ENCODE peak calls at places on chromosomes 2 and 18, in five cellular contexts. N is left ventricle myocardium inferior, G is fibroblast of mammary gland, E is GM12865, H is BJ. A is an unnamed sample.
A peak's percentile ranks its signal among the peaks of the same experiment; 100 is the strongest.

GRCh38 chr2:28366496-28367282 is 26.0 kb upstream of the FOSL2 start:
- DNase-seq in N (no peak), H (no peak), E (no peak), G (no peak), A (no peak)

GRCh38 chr18:69557246-69557781 is 156.6 kb downstream of the DOK6 start:
- DNase-seq in E (no peak), H (no peak), G (no peak), N (no peak), A (no peak)

GRCh38 chr18:9135912-9136314 is 668 bp upstream of the ANKRD12 start:
- DNase-seq in E (peak; percentile 56), G (peak; percentile 37), N (no peak), H (no peak), A (peak; percentile 29)

GRCh38 chr2:113858764-113859163 is 31.1 kb upstream of the ACTR3 start:
- DNase-seq in N (no peak), H (peak; percentile 73), G (peak; percentile 95), E (no peak), A (no peak)

GRCh38 chr2:148184967-148185366 is 164.1 kb downstream of the MBD5 start:
- DNase-seq in E (no peak), G (no peak), H (no peak), N (no peak), A (no peak)

GRCh38 chr2:128468186-128468585 is 149.5 kb upstream of the HS6ST1 start:
- DNase-seq in G (no peak), N (no peak), H (no peak), E (no peak), A (no peak)

GRCh38 chr2:133012847-133013734 is 343.1 kb upstream of the LYPD1 start:
- DNase-seq in N (no peak), H (no peak), E (peak; percentile 7), G (no peak), A (no peak)

GRCh38 chr2:45170191-45170975 is 161.1 kb upstream of the SIX2 start:
- DNase-seq in H (no peak), N (no peak), G (no peak), E (no peak), A (peak; percentile 46)

GRCh38 chr2:230203110-230203676 is 16.6 kb downstream of the SP110 start:
- DNase-seq in N (peak; percentile 22), E (peak; percentile 90), G (no peak), H (no peak), A (no peak)

GRCh38 chr18:77044866-77045664 is 87.5 kb downstream of the MBP start:
- DNase-seq in G (no peak), H (no peak), N (no peak), E (no peak), A (no peak)

GRCh38 chr18:26656944-26657536 is 108.7 kb upstream of the KCTD1 start:
- DNase-seq in E (peak; percentile 54), H (no peak), N (peak; percentile 83), G (peak; percentile 49), A (peak; percentile 79)

GRCh38 chr2:239636808-239637207 is 236.0 kb upstream of the HDAC4 start:
- DNase-seq in E (no peak), G (peak; percentile 5), N (no peak), H (no peak), A (no peak)

GRCh38 chr2:144377929-144378328 is 142.0 kb downstream of the ZEB2 start:
- DNase-seq in N (no peak), H (no peak), G (peak; percentile 88), E (no peak), A (no peak)

GRCh38 chr2:139260052-139260430 is 479.9 kb upstream of the NXPH2 start:
- DNase-seq in N (no peak), E (no peak), G (no peak), H (no peak), A (no peak)

GRCh38 chr2:3168230-3168891 is 209.3 kb downstream of the EIPR1 start:
- DNase-seq in N (no peak), G (peak; percentile 78), E (no peak), H (peak; percentile 53), A (no peak)

GRCh38 chr2:222844323-222844722 is 16.5 kb upstream of the ACSL3 start:
- DNase-seq in E (no peak), G (peak; percentile 96), N (no peak), H (peak; percentile 74), A (no peak)

GRCh38 chr18:8559612-8560011 is 49.6 kb upstream of the RAB12 start:
- DNase-seq in N (no peak), G (peak; percentile 19), H (no peak), E (no peak), A (no peak)

GRCh38 chr2:239257511-239257937 is 143.3 kb downstream of the HDAC4 start:
- DNase-seq in H (peak; percentile 76), G (peak; percentile 92), E (no peak), N (no peak), A (no peak)

GRCh38 chr2:241088376-241088775 is 13.7 kb downstream of the MTERF4 start:
- DNase-seq in G (no peak), N (no peak), H (no peak), E (peak; percentile 82), A (no peak)

GRCh38 chr2:127665267-127665893 is 9.9 kb downstream of the LIMS2 start:
- DNase-seq in N (no peak), G (no peak), H (no peak), E (no peak), A (no peak)

GRCh38 chr18:58639751-58640427 is 11.0 kb upstream of the ALPK2 start:
- DNase-seq in N (no peak), G (peak; percentile 58), E (peak; percentile 52), H (peak; percentile 61), A (no peak)

GRCh38 chr2:238459081-238459629 is 32.4 kb downstream of the ASB1 start:
- DNase-seq in H (no peak), E (no peak), G (peak; percentile 99), N (peak; percentile 67), A (no peak)

GRCh38 chr2:219289537-219290361 is 10.6 kb downstream of the DNAJB2 start:
- DNase-seq in G (peak; percentile 97), H (peak; percentile 74), E (no peak), N (peak; percentile 79), A (no peak)

GRCh38 chr2:230927711-230928341 is 2.8 kb upstream of the GPR55 start:
- DNase-seq in H (no peak), E (no peak), N (no peak), G (no peak), A (no peak)

GRCh38 chr18:58005036-58005435 is 39.0 kb upstream of the NEDD4L start:
- DNase-seq in N (no peak), E (no peak), G (peak; percentile 77), H (no peak), A (no peak)

GRCh38 chr18:60090170-60090569 is 190.4 kb downstream of the PMAIP1 start:
- DNase-seq in G (no peak), H (no peak), N (no peak), E (peak; percentile 11), A (no peak)

GRCh38 chr2:7097353-7097895 is 180.2 kb downstream of the RNF144A start:
- DNase-seq in E (peak; percentile 75), G (peak; percentile 59), H (no peak), N (peak; percentile 73), A (peak; percentile 84)

DNA sequence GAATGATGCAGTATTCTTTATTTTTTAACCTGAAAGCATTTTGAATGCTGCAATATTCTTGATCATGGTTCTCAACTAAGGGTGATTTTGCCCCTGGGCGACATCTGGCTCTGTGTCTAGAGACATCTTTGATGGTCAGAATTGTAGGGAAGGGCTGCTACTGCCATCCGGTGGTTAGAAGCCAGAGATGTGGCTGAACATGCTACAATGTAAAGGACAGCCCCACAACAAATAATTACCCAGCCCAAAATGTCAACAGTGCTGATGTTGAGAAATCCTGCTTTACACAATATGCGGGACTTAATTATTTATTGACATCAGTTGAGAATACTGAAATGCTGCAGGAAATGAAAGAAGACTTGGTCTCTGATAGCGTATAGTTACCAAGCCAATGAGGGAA is 37.5 kb upstream of the SERPINB2 start:
- DNase-seq in G (peak; percentile 51), N (no peak), H (no peak), E (peak; percentile 41), A (peak; percentile 59)
- TF ChIP-seq CTCF in G (peak; percentile 59), N (peak; percentile 26), H (peak; percentile 70), E (peak; percentile 28), A (no peak)

DNA sequence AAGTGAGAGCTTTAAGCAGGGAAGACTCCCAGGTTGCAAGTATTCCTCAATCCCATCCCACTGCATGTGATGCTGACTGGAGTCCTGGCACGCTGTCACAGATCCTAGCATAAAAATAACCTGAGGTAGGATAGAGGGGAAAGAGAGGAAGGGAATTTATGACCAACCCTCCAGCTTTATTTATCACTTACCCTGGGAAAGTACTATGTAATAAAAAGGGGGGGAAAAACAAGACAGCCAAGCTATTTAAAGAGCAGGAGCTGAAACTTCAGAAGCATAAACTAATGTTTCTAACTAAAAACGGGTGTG is 122.2 kb downstream of the SLC8A1 start:
- DNase-seq in N (no peak), E (no peak), G (no peak), H (no peak), A (no peak)
- TF ChIP-seq CTCF in N (no peak), E (no peak), G (no peak), H (no peak), A (no peak)

GRCh38 chr2:149745396-149745925 is 157.9 kb upstream of the MMADHC start:
- DNase-seq in N (no peak), H (no peak), E (no peak), G (no peak), A (no peak)

GRCh38 chr2:149744845-149745244 is 157.3 kb upstream of the MMADHC start:
- DNase-seq in G (peak; percentile 69), E (no peak), H (peak; percentile 63), N (no peak), A (no peak)

GRCh38 chr2:149741646-149742045 is 154.1 kb upstream of the MMADHC start:
- DNase-seq in N (no peak), E (no peak), G (peak; percentile 95), H (peak; percentile 85), A (no peak)

GRCh38 chr2:149740490-149740889 is 152.9 kb upstream of the MMADHC start:
- DNase-seq in E (no peak), H (no peak), G (no peak), N (no peak), A (no peak)

GRCh38 chr2:149743842-149744468 is 156.4 kb upstream of the MMADHC start:
- DNase-seq in N (no peak), E (no peak), H (peak; percentile 90), G (peak; percentile 98), A (no peak)
- TF ChIP-seq CTCF in N (no peak), E (no peak), H (peak; percentile 22), G (peak; percentile 20), A (no peak)

DNA sequence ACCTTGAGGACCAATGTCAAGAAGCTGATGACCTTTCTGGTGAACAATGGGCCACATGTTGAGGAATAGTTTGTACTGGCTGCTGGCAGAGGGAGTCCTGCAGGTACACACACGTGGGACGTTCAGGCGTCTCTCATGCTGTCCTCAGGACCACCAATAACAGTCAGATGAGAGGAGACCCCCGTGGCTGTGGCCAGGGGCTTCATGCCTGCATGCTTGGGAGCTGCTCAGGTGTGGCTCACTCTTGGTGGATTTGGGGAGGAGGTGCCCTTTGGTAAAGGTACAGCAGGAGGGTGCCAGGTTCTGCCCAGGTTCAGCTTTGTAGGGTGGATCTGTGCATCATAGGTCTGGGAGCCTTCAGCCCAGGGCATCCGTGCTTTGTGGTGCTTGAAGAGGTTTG is 62.9 kb upstream of the PXDN start:
- DNase-seq in G (no peak), E (no peak), N (no peak), H (no peak), A (no peak)
- TF ChIP-seq CTCF in G (no peak), E (no peak), N (no peak), H (no peak), A (no peak)